ENCODE peak calls at places on chromosomes 2 and 18, in four cellular contexts. One of them, this sample, is unnamed.

GRCh38 chr2:181742908-181743722 is 62.8 kb upstream of the NEUROD1 start:
- DNase-seq in activated CD8-positive, alpha-beta memory T cell treated with anti-CD3 and anti-CD28 coated beads, Interleukin-2, amount 10 ng/mL, durations not matched to agents 7 days and 5 days: peak; percentile 59
- DNase-seq in osteocyte: no peak
- DNase-seq in EL: peak; percentile 65
- DNase-seq in this sample: peak; percentile 22

GRCh38 chr2:149587950-149588487 is 444 bp upstream of the MMADHC start:
- DNase-seq in activated CD8-positive, alpha-beta memory T cell treated with anti-CD3 and anti-CD28 coated beads, Interleukin-2, amount 10 ng/mL, durations not matched to agents 7 days and 5 days: no peak
- DNase-seq in EL: no peak
- DNase-seq in osteocyte: no peak
- DNase-seq in this sample: no peak

GRCh38 chr2:240482141-240482540 is 46.7 kb downstream of the GPC1 start:
- DNase-seq in osteocyte: peak; percentile 84
- DNase-seq in activated CD8-positive, alpha-beta memory T cell treated with anti-CD3 and anti-CD28 coated beads, Interleukin-2, amount 10 ng/mL, durations not matched to agents 7 days and 5 days: peak; percentile 37
- DNase-seq in EL: no peak
- DNase-seq in this sample: no peak

GRCh38 chr2:19775315-19775714 is 126.5 kb downstream of the TTC32 start:
- DNase-seq in osteocyte: no peak
- DNase-seq in activated CD8-positive, alpha-beta memory T cell treated with anti-CD3 and anti-CD28 coated beads, Interleukin-2, amount 10 ng/mL, durations not matched to agents 7 days and 5 days: no peak
- DNase-seq in EL: no peak
- DNase-seq in this sample: no peak

GRCh38 chr2:11701831-11702301 is 31.9 kb upstream of the NTSR2 start:
- DNase-seq in activated CD8-positive, alpha-beta memory T cell treated with anti-CD3 and anti-CD28 coated beads, Interleukin-2, amount 10 ng/mL, durations not matched to agents 7 days and 5 days: no peak
- DNase-seq in osteocyte: no peak
- DNase-seq in EL: no peak
- DNase-seq in this sample: no peak

GRCh38 chr18:46433121-46433826 is 223.7 kb downstream of the LOXHD1 start:
- DNase-seq in EL: no peak
- DNase-seq in osteocyte: no peak
- DNase-seq in activated CD8-positive, alpha-beta memory T cell treated with anti-CD3 and anti-CD28 coated beads, Interleukin-2, amount 10 ng/mL, durations not matched to agents 7 days and 5 days: no peak
- DNase-seq in this sample: no peak

GRCh38 chr2:45105050-45105582 is 95.9 kb upstream of the SIX2 start:
- DNase-seq in activated CD8-positive, alpha-beta memory T cell treated with anti-CD3 and anti-CD28 coated beads, Interleukin-2, amount 10 ng/mL, durations not matched to agents 7 days and 5 days: no peak
- DNase-seq in EL: no peak
- DNase-seq in osteocyte: no peak
- DNase-seq in this sample: no peak

GRCh38 chr2:10901565-10901964 is 10.2 kb upstream of the KCNF1 start:
- DNase-seq in EL: no peak
- DNase-seq in activated CD8-positive, alpha-beta memory T cell treated with anti-CD3 and anti-CD28 coated beads, Interleukin-2, amount 10 ng/mL, durations not matched to agents 7 days and 5 days: no peak
- DNase-seq in osteocyte: no peak
- DNase-seq in this sample: no peak

GRCh38 chr2:199019898-199020507 is 437.7 kb downstream of the SATB2 start:
- DNase-seq in activated CD8-positive, alpha-beta memory T cell treated with anti-CD3 and anti-CD28 coated beads, Interleukin-2, amount 10 ng/mL, durations not matched to agents 7 days and 5 days: no peak
- DNase-seq in osteocyte: no peak
- DNase-seq in EL: peak; percentile 43
- DNase-seq in this sample: no peak

GRCh38 chr2:215452725-215453124 is 16.9 kb upstream of the FN1 start:
- DNase-seq in osteocyte: no peak
- DNase-seq in activated CD8-positive, alpha-beta memory T cell treated with anti-CD3 and anti-CD28 coated beads, Interleukin-2, amount 10 ng/mL, durations not matched to agents 7 days and 5 days: no peak
- DNase-seq in EL: no peak
- DNase-seq in this sample: no peak

GRCh38 chr2:73998451-73998850 is 13.7 kb downstream of the TET3 start:
- DNase-seq in activated CD8-positive, alpha-beta memory T cell treated with anti-CD3 and anti-CD28 coated beads, Interleukin-2, amount 10 ng/mL, durations not matched to agents 7 days and 5 days: no peak
- DNase-seq in EL: no peak
- DNase-seq in osteocyte: no peak
- DNase-seq in this sample: no peak

GRCh38 chr18:69257861-69258458 is 142.7 kb upstream of the DOK6 start:
- DNase-seq in activated CD8-positive, alpha-beta memory T cell treated with anti-CD3 and anti-CD28 coated beads, Interleukin-2, amount 10 ng/mL, durations not matched to agents 7 days and 5 days: no peak
- DNase-seq in EL: peak; percentile 49
- DNase-seq in osteocyte: no peak
- DNase-seq in this sample: no peak

GRCh38 chr18:46408334-46408987 is 248.6 kb downstream of the LOXHD1 start:
- DNase-seq in osteocyte: no peak
- DNase-seq in EL: no peak
- DNase-seq in activated CD8-positive, alpha-beta memory T cell treated with anti-CD3 and anti-CD28 coated beads, Interleukin-2, amount 10 ng/mL, durations not matched to agents 7 days and 5 days: no peak
- DNase-seq in this sample: no peak

GRCh38 chr2:195782156-195782555 is 125.1 kb downstream of the SLC39A10 start:
- DNase-seq in osteocyte: no peak
- DNase-seq in activated CD8-positive, alpha-beta memory T cell treated with anti-CD3 and anti-CD28 coated beads, Interleukin-2, amount 10 ng/mL, durations not matched to agents 7 days and 5 days: no peak
- DNase-seq in EL: no peak
- DNase-seq in this sample: no peak

GRCh38 chr2:38076250-38076709 is 329 bp upstream of the CYP1B1 start:
- DNase-seq in EL: peak; percentile 77
- DNase-seq in activated CD8-positive, alpha-beta memory T cell treated with anti-CD3 and anti-CD28 coated beads, Interleukin-2, amount 10 ng/mL, durations not matched to agents 7 days and 5 days: peak; percentile 73
- DNase-seq in osteocyte: no peak
- DNase-seq in this sample: no peak